ENCODE peak calls at places on chromosomes 16 and 17, in seven cellular contexts. V is GM12892, A is SK-N-SH, F is K562, X is HepG2, O is H1, I is GM12878. S is an unnamed sample.

GRCh38 chr17:33258291-33258690 is 34.8 kb downstream of the ASIC2 start:
- DNase-seq in V (no peak), A (no peak), F (no peak), X (no peak), O (no peak), I (no peak), S (no peak)

GRCh38 chr16:78836802-78837489 is 737.5 kb downstream of the WWOX start:
- DNase-seq in V (no peak), A (no peak), F (no peak), X (no peak), O (no peak), I (no peak), S (no peak)

GRCh38 chr16:50360033-50360778 is 8.6 kb downstream of the BRD7 start:
- DNase-seq in V (no peak), A (no peak), F (no peak), X (no peak), O (no peak), I (no peak), S (no peak)

GRCh38 chr17:1972429-1973160 is 52.5 kb downstream of the RTN4RL1 start:
- DNase-seq in V (no peak), A (no peak), F (no peak), X (no peak), O (no peak), I (no peak), S (no peak)

GRCh38 chr17:29163563-29163962 is 16.6 kb downstream of the MYO18A start:
- DNase-seq in V (no peak), A (peak), F (no peak), X (no peak), O (no peak), I (no peak), S (no peak)

GRCh38 chr16:68366062-68366461 is 55.2 kb downstream of the PRMT7 start:
- DNase-seq in V (no peak), A (no peak), F (no peak), X (no peak), O (no peak), I (no peak), S (no peak)

GRCh38 chr17:63439682-63440081 is 6.4 kb downstream of the CYB561 start:
- DNase-seq in V (no peak), A (no peak), F (no peak), X (no peak), O (no peak), I (no peak), S (no peak)

GRCh38 chr16:88864521-88864920 is 1.9 kb downstream of the PABPN1L start:
- DNase-seq in V (no peak), A (no peak), F (no peak), X (no peak), O (no peak), I (no peak), S (no peak)

GRCh38 chr16:85583491-85584181 is 29.5 kb upstream of the GSE1 start:
- DNase-seq in V (no peak), A (peak), F (no peak), X (no peak), O (peak), I (no peak), S (no peak)

GRCh38 chr17:49742256-49742655 is 21.7 kb downstream of the FAM117A start:
- DNase-seq in V (no peak), A (no peak), F (no peak), X (no peak), O (no peak), I (no peak), S (no peak)

GRCh38 chr17:66543526-66543925 is 241.1 kb downstream of the PRKCA start:
- DNase-seq in V (no peak), A (no peak), F (no peak), X (no peak), O (no peak), I (no peak), S (no peak)

GRCh38 chr16:1003551-1004347 is 22.2 kb downstream of the SOX8 start:
- DNase-seq in V (no peak), A (no peak), F (no peak), X (no peak), O (no peak), I (no peak), S (no peak)

GRCh38 chr17:17675925-17676534 is 5.2 kb upstream of the RAI1 start:
- DNase-seq in V (no peak), A (no peak), F (no peak), X (no peak), O (no peak), I (no peak), S (no peak)

DNA sequence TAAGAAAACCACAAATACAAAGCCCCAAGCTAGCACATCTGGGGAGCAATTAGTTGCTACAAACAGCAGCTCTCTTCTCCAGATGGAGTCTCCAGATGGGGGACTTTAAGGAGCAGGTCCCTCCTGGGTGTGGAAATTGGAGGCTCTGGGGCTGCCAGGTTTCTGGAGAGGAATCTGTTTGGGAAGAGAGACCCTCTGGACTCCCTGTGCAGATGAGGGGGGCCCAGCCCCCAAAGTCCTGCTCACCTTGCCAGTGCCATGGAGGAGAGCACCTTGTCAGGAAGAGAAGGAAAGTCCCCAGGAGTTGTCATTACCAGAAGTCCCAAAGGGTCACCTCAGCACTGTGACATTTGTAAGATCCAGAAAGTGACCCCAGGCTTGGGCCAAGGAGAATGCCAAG is 14.8 kb downstream of the TEKT5 start:
- DNase-seq in V (no peak), A (no peak), F (no peak), X (no peak), O (no peak), I (no peak), S (no peak)
- TF ChIP-seq TAF1 in V (no peak), A (no peak), F (no peak), X (no peak), O (no peak), I (no peak), S (no peak)

GRCh38 chr17:40553694-40554534 is 11.4 kb downstream of the CCR7 start:
- DNase-seq in V (no peak), A (no peak), F (peak), X (peak), O (no peak), I (no peak), S (no peak)

GRCh38 chr17:40551091-40551873 is 14.0 kb downstream of the CCR7 start:
- DNase-seq in V (no peak), A (no peak), F (no peak), X (peak), O (no peak), I (no peak), S (no peak)

GRCh38 chr17:40552806-40553693 is 12.2 kb downstream of the CCR7 start:
- DNase-seq in V (no peak), A (no peak), F (no peak), X (no peak), O (no peak), I (no peak), S (no peak)

GRCh38 chr17:40550608-40551007 is 14.7 kb downstream of the CCR7 start:
- DNase-seq in V (no peak), A (no peak), F (no peak), X (no peak), O (no peak), I (no peak), S (no peak)

DNA sequence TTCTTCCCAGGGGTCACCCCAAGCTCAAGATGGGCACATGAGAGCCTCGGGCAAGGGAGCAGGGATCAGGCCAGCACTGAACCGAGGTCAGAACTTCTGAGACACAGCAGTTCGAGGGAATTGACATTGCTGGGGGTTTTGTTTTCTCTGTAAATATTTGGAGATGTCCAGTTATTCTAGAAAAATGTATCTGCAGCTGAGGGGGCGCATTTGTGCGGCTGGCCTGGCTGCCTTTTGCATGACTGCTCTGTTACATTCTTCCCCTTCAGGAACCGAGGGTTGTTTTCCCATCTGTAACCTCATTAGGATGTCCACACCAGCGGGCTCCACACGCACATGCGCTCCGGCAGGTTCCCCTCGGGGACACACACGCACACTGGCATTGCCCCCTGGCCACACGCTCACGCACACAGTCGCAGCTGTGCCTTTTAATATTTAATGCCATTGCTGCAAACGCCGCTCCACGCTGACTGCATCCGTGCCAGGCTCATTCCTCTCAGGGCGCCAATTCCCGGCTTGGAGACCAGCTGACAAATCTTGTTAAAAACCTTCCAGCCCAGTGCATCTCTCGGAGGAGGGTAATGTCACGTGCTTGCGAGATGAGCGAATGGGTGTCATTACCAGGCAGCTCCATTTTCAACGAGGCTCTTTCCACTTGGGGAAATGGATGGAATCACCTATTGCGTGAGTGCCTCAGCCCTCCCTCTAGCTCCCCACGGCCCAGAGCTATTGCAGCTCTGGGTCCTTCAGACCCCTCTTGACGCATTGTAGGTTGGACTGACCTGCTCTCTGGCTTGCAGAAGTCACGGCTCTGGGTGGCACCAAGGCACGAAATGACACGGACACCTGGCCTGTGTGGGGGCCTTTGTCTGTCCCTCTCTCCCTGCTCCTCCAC is 13.2 kb downstream of the CCR7 start:
- DNase-seq in V (no peak), A (no peak), F (no peak), X (peak), O (no peak), I (no peak), S (no peak)
- TF ChIP-seq POLR2AphosphoS5 in V (peak), A (no peak), F (no peak), X (no peak), O (no peak), I (peak), S (peak)

DNA sequence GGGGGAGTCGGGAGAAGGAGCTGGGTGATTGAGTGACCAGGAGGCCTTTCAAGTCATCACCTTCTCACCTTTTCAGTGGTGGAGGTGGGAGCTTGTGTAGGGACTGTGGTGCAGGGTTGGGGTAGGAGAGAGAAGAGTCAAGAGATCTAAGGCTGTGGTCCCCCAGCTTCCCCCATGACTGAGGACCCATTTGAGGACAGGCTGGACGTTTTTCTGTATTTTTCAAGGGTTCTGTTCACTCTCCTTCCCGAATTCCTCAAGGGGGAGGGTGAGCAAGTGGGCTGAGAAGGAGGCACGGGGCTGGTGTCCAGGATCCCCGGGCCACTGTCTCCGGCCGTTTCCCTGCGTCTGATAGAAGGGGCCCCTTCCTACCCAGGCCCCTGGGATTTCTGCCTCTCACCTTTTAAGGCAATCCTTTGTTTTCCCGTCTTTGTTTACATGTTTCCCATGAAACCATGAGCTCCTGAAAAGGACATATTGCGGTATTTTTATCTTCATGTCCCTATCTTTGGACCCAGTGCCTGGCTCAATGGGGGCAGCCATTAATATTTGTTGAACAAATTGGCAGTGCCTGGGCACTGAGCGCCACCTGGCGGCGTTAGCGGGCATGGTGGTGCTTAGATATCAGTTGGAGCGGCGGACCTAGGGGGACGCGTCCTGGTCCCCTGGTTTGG is 9.2 kb upstream of the CD300A start:
- DNase-seq in V (peak), A (peak), F (peak), X (peak), O (no peak), I (no peak), S (peak)
- TF ChIP-seq TAF1 in V (no peak), A (no peak), F (no peak), X (no peak), O (peak), I (no peak), S (no peak)

GRCh38 chr17:67565068-67565467 is 152.7 kb upstream of the NOL11 start:
- DNase-seq in V (no peak), A (no peak), F (no peak), X (no peak), O (no peak), I (no peak), S (no peak)

GRCh38 chr17:67563692-67564228 is 154.0 kb upstream of the NOL11 start:
- DNase-seq in V (no peak), A (no peak), F (no peak), X (no peak), O (no peak), I (no peak), S (no peak)

GRCh38 chr17:67559381-67559966 is 158.3 kb upstream of the NOL11 start:
- DNase-seq in V (no peak), A (no peak), F (no peak), X (no peak), O (no peak), I (no peak), S (no peak)

GRCh38 chr17:67558740-67559380 is 158.9 kb upstream of the NOL11 start:
- DNase-seq in V (no peak), A (no peak), F (no peak), X (no peak), O (no peak), I (no peak), S (no peak)

DNA sequence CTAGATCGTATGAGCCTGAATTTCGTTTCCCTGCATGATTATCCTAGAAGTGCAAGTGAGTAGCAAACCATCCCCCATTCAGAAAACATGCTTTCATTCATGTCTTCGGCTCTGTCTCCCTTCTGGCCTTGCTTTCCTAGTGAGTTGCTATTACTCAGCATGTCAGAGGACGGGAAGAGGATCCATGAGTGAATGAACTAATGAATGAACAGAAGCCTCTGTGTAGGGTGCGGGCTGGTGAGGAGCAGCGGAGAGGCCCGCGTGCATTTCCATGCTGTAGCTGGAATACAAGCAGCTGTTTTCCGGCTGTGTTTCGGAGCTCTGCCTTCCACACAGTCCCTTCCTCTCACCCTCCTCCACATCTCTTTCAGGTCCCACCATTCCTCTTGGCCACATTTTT is 155.7 kb upstream of the NOL11 start:
- DNase-seq in V (no peak), A (no peak), F (no peak), X (no peak), O (no peak), I (no peak), S (no peak)
- TF ChIP-seq POLR2AphosphoS5 in V (no peak), A (no peak), F (no peak), X (no peak), O (no peak), I (no peak), S (no peak)

S was measured in GM12891.